ENCODE peak calls at places on chromosomes 1 and 21, in five cellular contexts. One of them, this sample, is unnamed.

GRCh38 chr1:156705918-156706646 is 699 bp upstream of the CRABP2 start:
- DNase-seq in SK-N-SH: peak
- DNase-seq in neural progenitor cell: peak
- DNase-seq in MM.1S: peak
- DNase-seq in HCT116: no peak
- DNase-seq in this sample: peak

GRCh38 chr1:118483245-118484006 is 298.4 kb upstream of the SPAG17 start:
- DNase-seq in SK-N-SH: no peak
- DNase-seq in MM.1S: no peak
- DNase-seq in HCT116: no peak
- DNase-seq in neural progenitor cell: no peak
- DNase-seq in this sample: no peak

GRCh38 chr1:85488126-85488525 is 23.2 kb upstream of the DDAH1 start:
- DNase-seq in HCT116: no peak
- DNase-seq in neural progenitor cell: no peak
- DNase-seq in SK-N-SH: no peak
- DNase-seq in MM.1S: no peak
- DNase-seq in this sample: no peak

GRCh38 chr1:74502858-74503257 is 9.6 kb downstream of the LRRC53 start:
- DNase-seq in SK-N-SH: no peak
- DNase-seq in MM.1S: no peak
- DNase-seq in HCT116: no peak
- DNase-seq in neural progenitor cell: no peak
- DNase-seq in this sample: no peak

GRCh38 chr1:206890690-206891089 is 6.6 kb upstream of the IL24 start:
- DNase-seq in neural progenitor cell: no peak
- DNase-seq in HCT116: no peak
- DNase-seq in MM.1S: no peak
- DNase-seq in SK-N-SH: no peak
- DNase-seq in this sample: peak

GRCh38 chr1:90402893-90403849 is 313.9 kb downstream of the BARHL2 start:
- DNase-seq in SK-N-SH: peak
- DNase-seq in HCT116: peak
- DNase-seq in neural progenitor cell: peak
- DNase-seq in MM.1S: no peak
- DNase-seq in this sample: peak

GRCh38 chr1:199551967-199552565 is 475.4 kb upstream of the NR5A2 start:
- DNase-seq in SK-N-SH: peak
- DNase-seq in HCT116: peak
- DNase-seq in neural progenitor cell: peak
- DNase-seq in MM.1S: peak
- DNase-seq in this sample: peak

GRCh38 chr21:28111151-28111619 is 881.5 kb downstream of the LTN1 start:
- DNase-seq in neural progenitor cell: no peak
- DNase-seq in SK-N-SH: peak
- DNase-seq in MM.1S: no peak
- DNase-seq in HCT116: no peak
- DNase-seq in this sample: no peak

GRCh38 chr1:46517932-46518498 is 28.4 kb downstream of the DMBX1 start:
- DNase-seq in neural progenitor cell: no peak
- DNase-seq in MM.1S: no peak
- DNase-seq in SK-N-SH: no peak
- DNase-seq in HCT116: no peak
- DNase-seq in this sample: no peak

GRCh38 chr21:34802180-34802899 is 133.5 kb downstream of the CLIC6 start:
- DNase-seq in HCT116: no peak
- DNase-seq in MM.1S: peak
- DNase-seq in SK-N-SH: no peak
- DNase-seq in neural progenitor cell: no peak
- DNase-seq in this sample: no peak

GRCh38 chr21:14677639-14678179 is 131.6 kb upstream of the SAMSN1 start:
- DNase-seq in HCT116: no peak
- DNase-seq in neural progenitor cell: no peak
- DNase-seq in SK-N-SH: no peak
- DNase-seq in MM.1S: no peak
- DNase-seq in this sample: no peak

GRCh38 chr1:42942444-42942843 is 16.2 kb downstream of the SLC2A1 start:
- DNase-seq in MM.1S: no peak
- DNase-seq in SK-N-SH: no peak
- DNase-seq in neural progenitor cell: no peak
- DNase-seq in HCT116: no peak
- DNase-seq in this sample: no peak

GRCh38 chr1:42943166-42943565 is 15.5 kb downstream of the SLC2A1 start:
- DNase-seq in HCT116: peak
- DNase-seq in SK-N-SH: no peak
- DNase-seq in neural progenitor cell: no peak
- DNase-seq in MM.1S: no peak
- DNase-seq in this sample: peak

GRCh38 chr1:42940851-42941639 is 17.6 kb downstream of the SLC2A1 start:
- DNase-seq in neural progenitor cell: no peak
- DNase-seq in HCT116: peak
- DNase-seq in SK-N-SH: no peak
- DNase-seq in MM.1S: no peak
- DNase-seq in this sample: peak

GRCh38 chr1:42943728-42944127 is 14.9 kb downstream of the SLC2A1 start:
- DNase-seq in SK-N-SH: no peak
- DNase-seq in neural progenitor cell: no peak
- DNase-seq in HCT116: no peak
- DNase-seq in MM.1S: no peak
- DNase-seq in this sample: no peak

GRCh38 chr1:42941640-42942330 is 16.9 kb downstream of the SLC2A1 start:
- DNase-seq in SK-N-SH: no peak
- DNase-seq in MM.1S: no peak
- DNase-seq in neural progenitor cell: no peak
- DNase-seq in HCT116: peak
- DNase-seq in this sample: peak
- TF ChIP-seq EZH2phosphoT487 in SK-N-SH: no peak
- TF ChIP-seq EZH2phosphoT487 in MM.1S: no peak
- TF ChIP-seq EZH2phosphoT487 in neural progenitor cell: no peak
- TF ChIP-seq EZH2phosphoT487 in HCT116: no peak
- TF ChIP-seq EZH2phosphoT487 in this sample: no peak

GRCh38 chr21:32492376-32492775 is 79.9 kb downstream of the EVA1C start:
- DNase-seq in HCT116: no peak
- DNase-seq in neural progenitor cell: no peak
- DNase-seq in MM.1S: no peak
- DNase-seq in SK-N-SH: no peak
- DNase-seq in this sample: no peak
- H3K9ac ChIP-seq in HCT116: no peak
- H3K9ac ChIP-seq in neural progenitor cell: no peak
- H3K9ac ChIP-seq in MM.1S: no peak
- H3K9ac ChIP-seq in SK-N-SH: no peak
- H3K9ac ChIP-seq in this sample: no peak

GRCh38 chr1:53020588-53020987 is 41.4 kb upstream of the PODN start:
- DNase-seq in MM.1S: no peak
- DNase-seq in SK-N-SH: no peak
- DNase-seq in HCT116: no peak
- DNase-seq in neural progenitor cell: no peak
- DNase-seq in this sample: no peak

GRCh38 chr1:53011175-53011574 is 50.8 kb upstream of the PODN start:
- DNase-seq in MM.1S: no peak
- DNase-seq in neural progenitor cell: no peak
- DNase-seq in HCT116: no peak
- DNase-seq in SK-N-SH: no peak
- DNase-seq in this sample: no peak

GRCh38 chr1:53016705-53017104 is 45.3 kb upstream of the PODN start:
- DNase-seq in neural progenitor cell: no peak
- DNase-seq in SK-N-SH: no peak
- DNase-seq in HCT116: no peak
- DNase-seq in MM.1S: no peak
- DNase-seq in this sample: peak

GRCh38 chr1:53015508-53015860 is 46.5 kb upstream of the PODN start:
- DNase-seq in HCT116: no peak
- DNase-seq in MM.1S: no peak
- DNase-seq in SK-N-SH: no peak
- DNase-seq in neural progenitor cell: no peak
- DNase-seq in this sample: no peak

DNA sequence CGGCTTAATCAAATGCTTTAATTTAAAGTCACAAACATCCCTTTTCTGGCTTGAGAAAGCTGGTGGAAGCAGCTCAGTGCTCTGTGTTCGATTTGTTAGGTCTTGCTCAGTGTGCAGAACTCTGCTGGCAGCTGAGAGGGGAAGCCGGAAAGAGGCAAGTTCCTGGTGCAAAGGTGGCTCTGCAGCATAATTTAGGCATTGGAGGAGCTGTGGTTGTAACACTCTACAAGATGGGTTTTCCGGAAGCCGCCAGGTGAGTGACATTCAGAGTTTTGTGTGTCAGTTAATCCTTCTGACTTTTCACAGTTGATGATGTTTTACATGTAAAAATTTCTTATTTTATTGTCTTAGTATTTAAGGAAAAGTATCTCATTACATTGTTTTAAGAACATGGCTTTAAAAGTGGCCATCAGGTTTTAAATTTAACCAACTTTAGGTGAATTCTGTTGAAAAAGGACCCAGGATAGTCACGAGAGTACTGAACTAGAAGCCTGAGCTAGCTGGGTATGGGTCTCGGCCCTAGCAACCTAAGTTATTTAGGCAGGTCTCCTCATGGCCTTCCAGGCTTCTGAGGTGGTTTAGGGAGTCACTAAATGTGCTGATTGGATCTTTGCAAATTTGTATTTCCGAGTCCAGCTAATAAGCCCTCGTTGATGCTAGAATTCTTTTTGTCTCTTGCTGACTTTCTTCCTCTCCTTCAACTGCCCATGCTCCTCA is 47.1 kb upstream of the PODN start:
- DNase-seq in neural progenitor cell: peak
- DNase-seq in HCT116: peak
- DNase-seq in MM.1S: peak
- DNase-seq in SK-N-SH: peak
- DNase-seq in this sample: peak
- TF ChIP-seq EZH2phosphoT487 in neural progenitor cell: no peak
- TF ChIP-seq EZH2phosphoT487 in HCT116: no peak
- TF ChIP-seq EZH2phosphoT487 in MM.1S: no peak
- TF ChIP-seq EZH2phosphoT487 in SK-N-SH: no peak
- TF ChIP-seq EZH2phosphoT487 in this sample: no peak

DNA sequence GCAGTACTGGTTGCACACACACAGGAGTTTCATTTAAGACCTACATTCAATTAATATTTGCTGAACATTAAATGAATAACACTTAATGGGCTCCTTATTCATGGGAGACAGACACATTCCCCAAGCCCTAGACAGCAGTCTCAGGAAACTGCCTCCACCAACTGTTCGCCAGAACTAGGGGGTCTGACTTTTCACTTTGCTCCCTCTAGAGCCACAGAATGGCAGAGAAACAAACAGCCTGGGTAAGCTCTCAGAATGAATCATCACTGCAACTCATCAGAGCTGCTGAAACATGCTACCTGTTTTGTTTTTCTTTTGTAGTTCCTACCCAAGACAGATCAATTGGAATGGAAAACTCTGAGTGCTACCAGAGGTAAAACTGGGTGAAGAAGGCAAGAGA is 31.7 kb downstream of the ELK4 start:
- DNase-seq in HCT116: no peak
- DNase-seq in SK-N-SH: no peak
- DNase-seq in neural progenitor cell: no peak
- DNase-seq in MM.1S: no peak
- DNase-seq in this sample: peak
- H3K9ac ChIP-seq in HCT116: no peak
- H3K9ac ChIP-seq in SK-N-SH: peak
- H3K9ac ChIP-seq in neural progenitor cell: no peak
- H3K9ac ChIP-seq in MM.1S: no peak
- H3K9ac ChIP-seq in this sample: no peak